ENCODE peak calls at places on chromosomes 6 and 20, in seven cellular contexts. One of them, this sample, is unnamed. For H3K4me1, the result is how much of the 10 kb centered on the place peaks cover.

GRCh38 chr6:72464791-72465691 is 156.8 kb upstream of the KCNQ5 start:
- ATAC-seq in heart left ventricle: no peak
- ATAC-seq in PC-3: peak
- ATAC-seq in aorta: no peak
- ATAC-seq in right lobe of liver: no peak
- ATAC-seq in HepG2: no peak
- ATAC-seq in GM23338: no peak
- ATAC-seq in this sample: no peak

GRCh38 chr6:158869010-158869603 is 49.9 kb upstream of the EZR start:
- ATAC-seq in GM23338: peak
- ATAC-seq in right lobe of liver: peak
- ATAC-seq in HepG2: no peak
- ATAC-seq in heart left ventricle: peak
- ATAC-seq in PC-3: peak
- ATAC-seq in aorta: peak
- ATAC-seq in this sample: peak

GRCh38 chr20:44211177-44212039 is 837 bp upstream of the OSER1 start:
- ATAC-seq in aorta: no peak
- ATAC-seq in GM23338: no peak
- ATAC-seq in right lobe of liver: no peak
- ATAC-seq in HepG2: peak
- ATAC-seq in heart left ventricle: no peak
- ATAC-seq in PC-3: peak
- ATAC-seq in this sample: no peak

GRCh38 chr6:46453756-46454316 is 37.4 kb downstream of the RCAN2 start:
- ATAC-seq in PC-3: peak
- ATAC-seq in right lobe of liver: no peak
- ATAC-seq in aorta: no peak
- ATAC-seq in GM23338: no peak
- ATAC-seq in HepG2: no peak
- ATAC-seq in heart left ventricle: peak
- ATAC-seq in this sample: no peak

GRCh38 chr6:139534472-139535115 is 160.1 kb upstream of the CITED2 start:
- ATAC-seq in GM23338: no peak
- ATAC-seq in right lobe of liver: no peak
- ATAC-seq in PC-3: no peak
- ATAC-seq in HepG2: no peak
- ATAC-seq in heart left ventricle: no peak
- ATAC-seq in aorta: no peak
- ATAC-seq in this sample: no peak

GRCh38 chr6:95636552-95637376 is 59.4 kb downstream of the MANEA start:
- ATAC-seq in PC-3: no peak
- ATAC-seq in right lobe of liver: no peak
- ATAC-seq in heart left ventricle: no peak
- ATAC-seq in aorta: peak
- ATAC-seq in HepG2: peak
- ATAC-seq in GM23338: peak
- ATAC-seq in this sample: peak

GRCh38 chr6:41779793-41780622 is at the start of gene FRS3:
- ATAC-seq in HepG2: peak
- ATAC-seq in GM23338: peak
- ATAC-seq in aorta: peak
- ATAC-seq in PC-3: peak
- ATAC-seq in right lobe of liver: peak
- ATAC-seq in heart left ventricle: peak
- ATAC-seq in this sample: peak

GRCh38 chr6:139891471-139891870 is 517.0 kb upstream of the CITED2 start:
- ATAC-seq in heart left ventricle: no peak
- ATAC-seq in PC-3: no peak
- ATAC-seq in right lobe of liver: no peak
- ATAC-seq in GM23338: no peak
- ATAC-seq in HepG2: no peak
- ATAC-seq in aorta: no peak
- ATAC-seq in this sample: no peak

GRCh38 chr6:130717657-130718056 is 109.5 kb upstream of the SMLR1 start:
- ATAC-seq in PC-3: no peak
- ATAC-seq in aorta: no peak
- ATAC-seq in GM23338: no peak
- ATAC-seq in heart left ventricle: no peak
- ATAC-seq in HepG2: no peak
- ATAC-seq in right lobe of liver: no peak
- ATAC-seq in this sample: no peak

GRCh38 chr6:166687070-166687469 is 60.0 kb upstream of the RPS6KA2 start:
- ATAC-seq in right lobe of liver: peak
- ATAC-seq in PC-3: no peak
- ATAC-seq in aorta: no peak
- ATAC-seq in HepG2: no peak
- ATAC-seq in GM23338: no peak
- ATAC-seq in heart left ventricle: no peak
- ATAC-seq in this sample: no peak

GRCh38 chr6:93086351-93086750 is 333.0 kb downstream of the EPHA7 start:
- ATAC-seq in heart left ventricle: no peak
- ATAC-seq in right lobe of liver: no peak
- ATAC-seq in PC-3: no peak
- ATAC-seq in GM23338: peak
- ATAC-seq in HepG2: no peak
- ATAC-seq in aorta: no peak
- ATAC-seq in this sample: no peak

GRCh38 chr6:159999240-159999671 is 30.4 kb downstream of the IGF2R start:
- ATAC-seq in HepG2: no peak
- ATAC-seq in GM23338: no peak
- ATAC-seq in heart left ventricle: no peak
- ATAC-seq in aorta: no peak
- ATAC-seq in right lobe of liver: peak
- ATAC-seq in PC-3: no peak
- ATAC-seq in this sample: no peak

GRCh38 chr6:118665011-118665410 is 13.6 kb upstream of the CEP85L start:
- ATAC-seq in HepG2: no peak
- ATAC-seq in right lobe of liver: no peak
- ATAC-seq in PC-3: peak
- ATAC-seq in GM23338: no peak
- ATAC-seq in aorta: no peak
- ATAC-seq in heart left ventricle: no peak
- ATAC-seq in this sample: no peak

GRCh38 chr20:34350095-34350494 is 13.0 kb upstream of the ITCH start:
- ATAC-seq in HepG2: no peak
- ATAC-seq in aorta: no peak
- ATAC-seq in right lobe of liver: no peak
- ATAC-seq in GM23338: no peak
- ATAC-seq in heart left ventricle: no peak
- ATAC-seq in PC-3: peak
- ATAC-seq in this sample: no peak

GRCh38 chr6:125224236-125224861 is 70.8 kb downstream of the TPD52L1 start:
- ATAC-seq in aorta: peak
- ATAC-seq in heart left ventricle: peak
- ATAC-seq in right lobe of liver: no peak
- ATAC-seq in PC-3: no peak
- ATAC-seq in HepG2: no peak
- ATAC-seq in GM23338: no peak
- ATAC-seq in this sample: no peak

GRCh38 chr20:63434599-63435378 is 37.7 kb downstream of the KCNQ2 start:
- ATAC-seq in PC-3: peak
- ATAC-seq in GM23338: peak
- ATAC-seq in right lobe of liver: peak
- ATAC-seq in aorta: peak
- ATAC-seq in heart left ventricle: peak
- ATAC-seq in HepG2: peak
- ATAC-seq in this sample: no peak

GRCh38 chr6:11459002-11459658 is 78.4 kb upstream of the TMEM170B start:
- ATAC-seq in HepG2: no peak
- ATAC-seq in heart left ventricle: no peak
- ATAC-seq in GM23338: no peak
- ATAC-seq in PC-3: no peak
- ATAC-seq in right lobe of liver: no peak
- ATAC-seq in aorta: no peak
- ATAC-seq in this sample: no peak

GRCh38 chr20:13099676-13100075 is 90.9 kb downstream of the SPTLC3 start:
- ATAC-seq in heart left ventricle: no peak
- ATAC-seq in HepG2: no peak
- ATAC-seq in PC-3: peak
- ATAC-seq in GM23338: no peak
- ATAC-seq in right lobe of liver: no peak
- ATAC-seq in aorta: no peak
- ATAC-seq in this sample: no peak

DNA sequence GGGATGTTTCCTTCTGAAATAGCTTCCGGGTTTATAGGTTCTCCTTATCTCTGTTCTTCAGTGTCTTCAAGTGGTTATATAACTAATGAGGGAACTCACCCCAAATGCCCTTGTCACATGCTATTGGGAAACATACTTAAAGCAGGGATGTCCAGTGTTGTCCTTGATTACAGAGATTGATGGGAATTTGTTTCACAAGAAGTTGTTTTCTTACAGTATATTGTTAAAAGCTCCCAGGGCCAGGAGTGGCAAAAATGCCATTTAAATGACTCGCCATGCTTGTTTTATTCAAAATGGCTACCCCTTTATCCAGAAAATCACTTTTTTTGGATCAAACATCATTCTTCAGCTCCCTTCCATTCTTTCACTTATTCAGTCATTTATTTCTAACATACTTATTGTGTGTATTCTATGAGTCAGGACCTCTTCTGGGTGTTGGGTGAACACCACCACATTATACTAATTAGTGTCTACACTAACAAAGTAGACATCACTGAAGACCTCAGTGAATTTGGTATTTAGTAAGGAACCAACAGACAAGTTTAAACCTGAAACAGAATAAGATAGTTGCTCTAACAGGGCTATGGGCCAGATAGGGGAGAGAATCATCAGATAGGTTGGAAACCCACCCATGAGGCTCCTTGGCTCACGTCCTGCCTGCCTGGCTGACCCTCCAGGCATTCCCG is 791.1 kb downstream of the MAFB start:
- ATAC-seq in GM23338: no peak
- ATAC-seq in HepG2: no peak
- ATAC-seq in heart left ventricle: no peak
- ATAC-seq in PC-3: no peak
- ATAC-seq in right lobe of liver: no peak
- ATAC-seq in aorta: no peak
- ATAC-seq in this sample: no peak
- H3K4me1 ChIP-seq in GM23338: under half
- H3K4me1 ChIP-seq in HepG2: under half
- H3K4me1 ChIP-seq in heart left ventricle: under half
- H3K4me1 ChIP-seq in PC-3: under half
- H3K4me1 ChIP-seq in right lobe of liver: under half
- H3K4me1 ChIP-seq in aorta: under half
- H3K4me1 ChIP-seq in this sample: under half

DNA sequence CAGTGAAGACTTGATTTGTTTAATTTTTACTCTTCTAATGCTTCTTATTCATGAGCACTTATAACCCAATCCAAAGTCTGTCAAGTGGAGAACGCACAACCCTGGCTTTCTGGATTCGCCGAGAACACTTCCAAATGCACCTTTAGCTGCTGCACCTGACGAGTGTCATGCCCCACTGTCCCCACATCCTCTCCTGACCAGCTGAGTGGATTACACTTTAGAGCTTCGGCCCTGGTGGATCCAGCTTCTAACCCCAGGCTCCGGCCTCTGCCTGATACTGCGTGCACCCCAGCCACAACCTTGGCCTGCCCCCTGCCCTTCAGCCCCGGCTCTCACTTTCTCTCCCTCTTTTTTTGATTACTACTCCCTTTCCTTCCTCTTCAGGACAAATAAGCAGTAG is 258.8 kb downstream of the TMEM242 start:
- ATAC-seq in right lobe of liver: no peak
- ATAC-seq in HepG2: no peak
- ATAC-seq in PC-3: no peak
- ATAC-seq in GM23338: no peak
- ATAC-seq in aorta: no peak
- ATAC-seq in heart left ventricle: no peak
- ATAC-seq in this sample: no peak
- H3K4me1 ChIP-seq in right lobe of liver: under half
- H3K4me1 ChIP-seq in HepG2: under half
- H3K4me1 ChIP-seq in PC-3: under half
- H3K4me1 ChIP-seq in GM23338: under half
- H3K4me1 ChIP-seq in aorta: under half
- H3K4me1 ChIP-seq in heart left ventricle: under half
- H3K4me1 ChIP-seq in this sample: under half

DNA sequence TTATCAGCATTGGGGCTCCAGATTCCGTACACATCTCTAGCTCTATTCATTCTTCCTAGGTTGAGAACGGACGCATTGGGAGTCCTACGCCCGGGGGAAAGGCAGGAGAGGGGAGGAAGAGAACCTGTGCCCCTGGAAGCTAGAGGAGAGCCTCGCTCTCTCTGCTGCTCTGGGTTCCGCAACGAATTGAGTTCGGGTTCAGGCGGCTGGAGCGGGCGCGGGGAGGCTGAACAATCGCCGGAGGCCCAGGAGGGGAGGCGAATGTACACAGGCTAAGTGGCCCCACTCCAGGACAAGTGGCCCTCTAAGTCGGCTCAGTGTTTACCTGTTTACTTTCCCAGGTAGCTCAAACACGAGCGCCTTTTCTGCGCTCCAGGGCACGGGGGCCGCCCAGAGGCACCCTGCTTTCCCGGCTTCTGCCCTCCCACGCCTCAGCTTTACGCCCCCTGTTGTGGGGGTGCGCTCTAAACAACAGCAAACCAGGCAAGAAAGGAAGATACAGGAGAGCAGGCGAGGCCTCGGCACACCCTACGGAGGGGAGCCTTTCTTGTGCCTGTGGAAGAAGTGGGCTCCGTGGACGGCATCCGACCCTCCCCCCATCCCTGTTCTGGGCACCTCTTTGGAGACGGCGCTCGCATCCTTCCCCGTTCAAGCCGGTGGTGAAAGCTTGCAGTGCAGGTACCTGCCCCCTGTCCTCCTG is 4.6 kb upstream of the NKX2-2 start:
- ATAC-seq in GM23338: no peak
- ATAC-seq in HepG2: peak
- ATAC-seq in PC-3: no peak
- ATAC-seq in heart left ventricle: no peak
- ATAC-seq in right lobe of liver: no peak
- ATAC-seq in aorta: no peak
- ATAC-seq in this sample: no peak
- H3K4me1 ChIP-seq in GM23338: half or more
- H3K4me1 ChIP-seq in HepG2: under half
- H3K4me1 ChIP-seq in PC-3: under half
- H3K4me1 ChIP-seq in heart left ventricle: under half
- H3K4me1 ChIP-seq in right lobe of liver: under half
- H3K4me1 ChIP-seq in aorta: under half
- H3K4me1 ChIP-seq in this sample: half or more

GRCh38 chr6:17974570-17975368 is 12.7 kb downstream of the KIF13A start:
- ATAC-seq in heart left ventricle: no peak
- ATAC-seq in aorta: no peak
- ATAC-seq in HepG2: peak
- ATAC-seq in PC-3: no peak
- ATAC-seq in GM23338: no peak
- ATAC-seq in right lobe of liver: no peak
- ATAC-seq in this sample: no peak
- H3K4me1 ChIP-seq in heart left ventricle: half or more
- H3K4me1 ChIP-seq in aorta: under half
- H3K4me1 ChIP-seq in HepG2: under half
- H3K4me1 ChIP-seq in PC-3: under half
- H3K4me1 ChIP-seq in GM23338: under half
- H3K4me1 ChIP-seq in right lobe of liver: under half
- H3K4me1 ChIP-seq in this sample: under half

This sample was measured in gastroesophageal sphincter.